ENCODE peak calls at places on chromosome 12, in six cellular contexts. One of them, this sample, is unnamed.

GRCh38 chr12:47800582-47800981 is 19.1 kb downstream of the HDAC7 start:
- DNase-seq in EL: no peak
- DNase-seq in iPS-NIHi11: no peak
- DNase-seq in mesothelial cell of epicardium: no peak
- DNase-seq in progenitor cell of endocrine pancreas: no peak
- DNase-seq in GM10248: no peak
- DNase-seq in this sample: no peak

GRCh38 chr12:56338643-56339422 is at the start of gene IL23A:
- DNase-seq in progenitor cell of endocrine pancreas: no peak
- DNase-seq in iPS-NIHi11: peak
- DNase-seq in GM10248: peak
- DNase-seq in EL: peak
- DNase-seq in mesothelial cell of epicardium: no peak
- DNase-seq in this sample: peak

GRCh38 chr12:64884164-64884542 is 59.7 kb downstream of the TBC1D30 start:
- DNase-seq in GM10248: no peak
- DNase-seq in mesothelial cell of epicardium: no peak
- DNase-seq in EL: no peak
- DNase-seq in progenitor cell of endocrine pancreas: no peak
- DNase-seq in iPS-NIHi11: no peak
- DNase-seq in this sample: no peak

GRCh38 chr12:16165506-16165905 is 112.0 kb downstream of the SLC15A5 start:
- DNase-seq in mesothelial cell of epicardium: no peak
- DNase-seq in iPS-NIHi11: peak
- DNase-seq in progenitor cell of endocrine pancreas: no peak
- DNase-seq in GM10248: no peak
- DNase-seq in EL: peak
- DNase-seq in this sample: peak

GRCh38 chr12:98788396-98788795 is 143.3 kb downstream of the APAF1 start:
- DNase-seq in EL: no peak
- DNase-seq in mesothelial cell of epicardium: no peak
- DNase-seq in iPS-NIHi11: no peak
- DNase-seq in progenitor cell of endocrine pancreas: no peak
- DNase-seq in GM10248: no peak
- DNase-seq in this sample: no peak

GRCh38 chr12:95511962-95512361 is 38.0 kb downstream of the METAP2 start:
- DNase-seq in iPS-NIHi11: no peak
- DNase-seq in EL: no peak
- DNase-seq in progenitor cell of endocrine pancreas: no peak
- DNase-seq in mesothelial cell of epicardium: no peak
- DNase-seq in GM10248: no peak
- DNase-seq in this sample: no peak

GRCh38 chr12:91763654-91764439 is 381.8 kb downstream of the BTG1 start:
- DNase-seq in GM10248: no peak
- DNase-seq in iPS-NIHi11: no peak
- DNase-seq in mesothelial cell of epicardium: no peak
- DNase-seq in EL: no peak
- DNase-seq in progenitor cell of endocrine pancreas: no peak
- DNase-seq in this sample: no peak

GRCh38 chr12:80313184-80313583 is 130.9 kb upstream of the PTPRQ start:
- DNase-seq in EL: peak
- DNase-seq in progenitor cell of endocrine pancreas: no peak
- DNase-seq in mesothelial cell of epicardium: no peak
- DNase-seq in GM10248: no peak
- DNase-seq in iPS-NIHi11: no peak
- DNase-seq in this sample: no peak

GRCh38 chr12:75308279-75308678 is 21.8 kb downstream of the CAPS2 start:
- DNase-seq in EL: no peak
- DNase-seq in iPS-NIHi11: no peak
- DNase-seq in GM10248: no peak
- DNase-seq in progenitor cell of endocrine pancreas: no peak
- DNase-seq in mesothelial cell of epicardium: no peak
- DNase-seq in this sample: no peak

GRCh38 chr12:112506513-112507166 is 87.9 kb downstream of the PTPN11 start:
- DNase-seq in EL: no peak
- DNase-seq in GM10248: no peak
- DNase-seq in iPS-NIHi11: no peak
- DNase-seq in mesothelial cell of epicardium: no peak
- DNase-seq in progenitor cell of endocrine pancreas: no peak
- DNase-seq in this sample: no peak

GRCh38 chr12:113788020-113788856 is 177.9 kb downstream of the RBM19 start:
- DNase-seq in EL: peak
- DNase-seq in GM10248: no peak
- DNase-seq in iPS-NIHi11: no peak
- DNase-seq in mesothelial cell of epicardium: no peak
- DNase-seq in progenitor cell of endocrine pancreas: no peak
- DNase-seq in this sample: no peak

GRCh38 chr12:106433055-106433454 is 75.5 kb downstream of the POLR3B start:
- DNase-seq in iPS-NIHi11: no peak
- DNase-seq in EL: no peak
- DNase-seq in mesothelial cell of epicardium: no peak
- DNase-seq in GM10248: no peak
- DNase-seq in progenitor cell of endocrine pancreas: no peak
- DNase-seq in this sample: no peak

GRCh38 chr12:131900397-131900796 is 6.0 kb downstream of the ULK1 start:
- DNase-seq in EL: no peak
- DNase-seq in mesothelial cell of epicardium: no peak
- DNase-seq in GM10248: no peak
- DNase-seq in progenitor cell of endocrine pancreas: no peak
- DNase-seq in iPS-NIHi11: no peak
- DNase-seq in this sample: peak

GRCh38 chr12:2924019-2924418 is 33.3 kb downstream of the TULP3 start:
- DNase-seq in EL: peak
- DNase-seq in progenitor cell of endocrine pancreas: no peak
- DNase-seq in iPS-NIHi11: no peak
- DNase-seq in mesothelial cell of epicardium: no peak
- DNase-seq in GM10248: no peak
- DNase-seq in this sample: no peak

GRCh38 chr12:79433465-79434072 is 257.2 kb downstream of the PAWR start:
- DNase-seq in EL: no peak
- DNase-seq in progenitor cell of endocrine pancreas: no peak
- DNase-seq in GM10248: no peak
- DNase-seq in iPS-NIHi11: no peak
- DNase-seq in mesothelial cell of epicardium: no peak
- DNase-seq in this sample: no peak

GRCh38 chr12:15629108-15629507 is 160.1 kb downstream of the EPS8 start:
- DNase-seq in GM10248: peak
- DNase-seq in EL: peak
- DNase-seq in iPS-NIHi11: peak
- DNase-seq in mesothelial cell of epicardium: no peak
- DNase-seq in progenitor cell of endocrine pancreas: no peak
- DNase-seq in this sample: no peak